ENCODE peak calls at places on chromosomes 7 and 10, in five cellular contexts. K is SK-N-SH treated with all-trans-retinoic acid at 6 μM for 48 hours; U is naive thymus-derived CD4-positive, alpha-beta T cell; M is activated naive CD8-positive, alpha-beta T cell treated with anti-CD3 and anti-CD28 coated beads, Interleukin-2, amount 50 U/mL, for 24 hours; N is foreskin keratinocyte. L is an unnamed sample.

GRCh38 chr10:122537545-122537944 is 23.0 kb upstream of the DMBT1 start:
- ATAC-seq in N (no peak), K (no peak), U (no peak), M (no peak), L (no peak)

GRCh38 chr10:119370972-119371703 is 163.8 kb downstream of the GRK5 start:
- ATAC-seq in K (peak; percentile 83), M (no peak), N (no peak), U (no peak), L (peak; percentile 19)

GRCh38 chr10:132360766-132361447 is 28.9 kb downstream of the LRRC27 start:
- ATAC-seq in N (peak; percentile 26), U (peak; percentile 62), K (peak; percentile 79), M (no peak), L (peak; percentile 49)

GRCh38 chr10:14574885-14575284 is 199.8 kb downstream of the FAM107B start:
- ATAC-seq in M (no peak), K (no peak), U (no peak), N (no peak), L (no peak)

GRCh38 chr7:1060315-1061080 is 16.2 kb downstream of the GPR146 start:
- ATAC-seq in U (no peak), N (no peak), K (no peak), M (no peak), L (peak; percentile 6)

GRCh38 chr10:121595806-121596667 is 2.2 kb downstream of the FGFR2 start:
- ATAC-seq in K (no peak), M (no peak), N (no peak), U (no peak), L (no peak)

GRCh38 chr10:127309609-127310008 is 113.2 kb upstream of the INSYN2A start:
- ATAC-seq in K (peak; percentile 62), M (no peak), N (peak; percentile 51), U (no peak), L (no peak)

GRCh38 chr10:130020651-130021372 is 56.7 kb upstream of the EBF3 start:
- ATAC-seq in N (peak; percentile 29), M (no peak), K (no peak), U (no peak), L (no peak)

GRCh38 chr7:69654381-69654780 is 56.1 kb downstream of the AUTS2 start:
- ATAC-seq in K (no peak), U (peak; percentile 60), N (no peak), M (no peak), L (peak; percentile 85)

GRCh38 chr7:30893357-30893756 is 18.3 kb upstream of the AQP1 start:
- ATAC-seq in U (no peak), K (no peak), N (no peak), M (no peak), L (no peak)

GRCh38 chr10:101843032-101843991 is at the start of gene KCNIP2:
- ATAC-seq in N (no peak), K (peak; percentile 61), M (peak; percentile 22), U (peak; percentile 75), L (peak; percentile 18)

GRCh38 chr10:103168436-103168835 is 24.6 kb downstream of the NT5C2 start:
- ATAC-seq in K (peak; percentile 58), N (peak; percentile 84), U (no peak), M (no peak), L (peak; percentile 78)

GRCh38 chr10:5449227-5449626 is 36.9 kb downstream of the NET1 start:
- ATAC-seq in U (no peak), M (no peak), N (no peak), K (no peak), L (no peak)

GRCh38 chr10:99784025-99784730 is 1.7 kb downstream of the ABCC2 start:
- ATAC-seq in N (no peak), M (no peak), K (peak; percentile 54), U (no peak), L (no peak)

GRCh38 chr7:128422037-128422436 is 12.3 kb upstream of the IMPDH1 start:
- ATAC-seq in N (no peak), K (no peak), M (no peak), U (no peak), L (no peak)

GRCh38 chr7:119572541-119572940 is 700.4 kb upstream of the KCND2 start:
- ATAC-seq in N (no peak), M (peak; percentile 28), K (no peak), U (no peak), L (no peak)

GRCh38 chr10:43407576-43408330 is 1.2 kb downstream of the HNRNPF start:
- ATAC-seq in M (peak; percentile 58), N (peak; percentile 54), K (peak; percentile 63), U (peak; percentile 48), L (peak; percentile 76)

GRCh38 chr10:125043824-125044658 is 102.1 kb downstream of the ZRANB1 start:
- ATAC-seq in K (no peak), M (no peak), U (no peak), N (no peak), L (no peak)

GRCh38 chr7:128827248-128827958 is 2.8 kb upstream of the FLNC start:
- ATAC-seq in M (no peak), K (peak; percentile 58), U (no peak), N (peak; percentile 18), L (peak; percentile 82)

GRCh38 chr7:29277436-29278215 is 83.1 kb downstream of the CHN2 start:
- ATAC-seq in N (no peak), U (no peak), M (peak; percentile 82), K (no peak), L (no peak)

GRCh38 chr10:75696536-75696935 is 265.1 kb downstream of the LRMDA start:
- ATAC-seq in K (no peak), M (no peak), N (no peak), U (peak; percentile 57), L (no peak)

GRCh38 chr7:29248713-29249382 is 54.3 kb downstream of the CHN2 start:
- ATAC-seq in M (no peak), N (no peak), U (no peak), K (no peak), L (no peak)

GRCh38 chr7:92717982-92718716 is 118.2 kb downstream of the CDK6 start:
- ATAC-seq in U (peak; percentile 91), N (peak; percentile 12), M (peak; percentile 92), K (peak; percentile 5), L (peak; percentile 85)

GRCh38 chr10:120253131-120253530 is 203.9 kb upstream of the PLPP4 start:
- ATAC-seq in U (no peak), M (no peak), K (no peak), N (no peak), L (no peak)

GRCh38 chr7:10643545-10643944 is 330.1 kb upstream of the PHF14 start:
- ATAC-seq in K (no peak), M (peak; percentile 65), N (no peak), U (peak; percentile 27), L (no peak)

GRCh38 chr7:51121945-51122425 is 194.6 kb downstream of the COBL start:
- ATAC-seq in U (peak; percentile 34), K (no peak), M (no peak), N (no peak), L (no peak)

GRCh38 chr10:50653142-50653541 is 29.4 kb upstream of the SGMS1 start:
- ATAC-seq in K (peak; percentile 75), U (peak; percentile 75), N (peak; percentile 27), M (peak; percentile 40), L (peak; percentile 33)

GRCh38 chr7:12475362-12476063 is 71.8 kb upstream of the VWDE start:
- ATAC-seq in U (no peak), K (no peak), M (no peak), N (peak; percentile 98), L (no peak)

GRCh38 chr10:11135709-11136108 is 118.0 kb downstream of the CELF2 start:
- ATAC-seq in M (no peak), N (no peak), K (no peak), U (no peak), L (no peak)

GRCh38 chr10:32210306-32211045 is 136.5 kb downstream of the EPC1 start:
- ATAC-seq in U (peak; percentile 34), N (peak; percentile 48), K (peak; percentile 84), M (peak; percentile 80), L (peak; percentile 41)

GRCh38 chr7:25765110-25765509 is 386.9 kb upstream of the NFE2L3 start:
- ATAC-seq in M (no peak), U (no peak), N (peak; percentile 32), K (no peak), L (no peak)

GRCh38 chr10:110358869-110359629 is 54.3 kb upstream of the SMNDC1 start:
- ATAC-seq in K (no peak), M (no peak), N (peak; percentile 52), U (no peak), L (peak; percentile 38)

GRCh38 chr10:69335063-69335587 is 56.8 kb downstream of the HK1 start:
- ATAC-seq in K (no peak), N (no peak), U (peak; percentile 74), M (peak; percentile 79), L (no peak)